ENCODE peak calls at places on chromosomes 16 and 17, in six cellular contexts. One of them, this sample, is unnamed.

GRCh38 chr17:9002236-9002609 is 19.1 kb upstream of the NTN1 start:
- DNase-seq in CD4-positive, CD25-positive, alpha-beta regulatory T cell: no peak
- DNase-seq in endothelial cell: no peak
- DNase-seq in myocyte: no peak
- DNase-seq in fibroblast of pulmonary artery: no peak
- DNase-seq in progenitor cell of endocrine pancreas: no peak
- DNase-seq in this sample: no peak

GRCh38 chr17:50693041-50693682 is 14.6 kb downstream of the ANKRD40 start:
- DNase-seq in CD4-positive, CD25-positive, alpha-beta regulatory T cell: no peak
- DNase-seq in endothelial cell: no peak
- DNase-seq in myocyte: no peak
- DNase-seq in fibroblast of pulmonary artery: no peak
- DNase-seq in progenitor cell of endocrine pancreas: no peak
- DNase-seq in this sample: no peak

GRCh38 chr16:29736764-29737163 is 9.0 kb downstream of the C16orf54 start:
- DNase-seq in CD4-positive, CD25-positive, alpha-beta regulatory T cell: no peak
- DNase-seq in endothelial cell: no peak
- DNase-seq in myocyte: no peak
- DNase-seq in fibroblast of pulmonary artery: no peak
- DNase-seq in progenitor cell of endocrine pancreas: no peak
- DNase-seq in this sample: no peak

GRCh38 chr16:57736419-57737281 is 1.1 kb downstream of the KATNB1 start:
- DNase-seq in CD4-positive, CD25-positive, alpha-beta regulatory T cell: peak
- DNase-seq in endothelial cell: peak
- DNase-seq in myocyte: peak
- DNase-seq in fibroblast of pulmonary artery: peak
- DNase-seq in progenitor cell of endocrine pancreas: no peak
- DNase-seq in this sample: no peak

GRCh38 chr16:14325921-14326401 is 254.8 kb downstream of the MRTFB start:
- DNase-seq in CD4-positive, CD25-positive, alpha-beta regulatory T cell: no peak
- DNase-seq in endothelial cell: no peak
- DNase-seq in myocyte: no peak
- DNase-seq in fibroblast of pulmonary artery: no peak
- DNase-seq in progenitor cell of endocrine pancreas: no peak
- DNase-seq in this sample: no peak

GRCh38 chr16:53945996-53946395 is 242.0 kb downstream of the FTO start:
- DNase-seq in CD4-positive, CD25-positive, alpha-beta regulatory T cell: no peak
- DNase-seq in endothelial cell: peak
- DNase-seq in myocyte: peak
- DNase-seq in fibroblast of pulmonary artery: peak
- DNase-seq in progenitor cell of endocrine pancreas: no peak
- DNase-seq in this sample: no peak

GRCh38 chr17:16171613-16172012 is 43.7 kb downstream of the NCOR1 start:
- DNase-seq in CD4-positive, CD25-positive, alpha-beta regulatory T cell: no peak
- DNase-seq in endothelial cell: no peak
- DNase-seq in myocyte: peak
- DNase-seq in fibroblast of pulmonary artery: no peak
- DNase-seq in progenitor cell of endocrine pancreas: no peak
- DNase-seq in this sample: no peak

GRCh38 chr17:57365420-57365819 is 109.1 kb downstream of the MSI2 start:
- DNase-seq in CD4-positive, CD25-positive, alpha-beta regulatory T cell: no peak
- DNase-seq in endothelial cell: no peak
- DNase-seq in myocyte: no peak
- DNase-seq in fibroblast of pulmonary artery: peak
- DNase-seq in progenitor cell of endocrine pancreas: no peak
- DNase-seq in this sample: no peak